ENCODE peak calls at places on chromosomes 2 and 18, in six cellular contexts. U is HCT116; V is choroid plexus epithelial cell; Z is skeletal muscle cell; P is activated CD8-positive, alpha-beta memory T cell treated with anti-CD3 and anti-CD28 coated beads for 1 hour; F is H9. T is an unnamed sample.

GRCh38 chr18:65768379-65768778 is 17.6 kb downstream of the CDH7 start:
- DNase-seq in U (no peak), V (peak), Z (no peak), P (no peak), F (no peak), T (no peak)

GRCh38 chr2:200448460-200448859 is 61.4 kb downstream of the KCTD18 start:
- DNase-seq in U (no peak), V (no peak), Z (no peak), P (no peak), F (no peak), T (no peak)

GRCh38 chr2:47528874-47529273 is 125.9 kb downstream of the MSH2 start:
- DNase-seq in U (no peak), V (peak), Z (no peak), P (no peak), F (no peak), T (peak)

GRCh38 chr18:26657618-26658581 is 109.5 kb upstream of the KCTD1 start:
- DNase-seq in U (no peak), V (no peak), Z (no peak), P (no peak), F (no peak), T (no peak)

GRCh38 chr18:69945220-69946114 is 2.2 kb downstream of the CD226 start:
- DNase-seq in U (no peak), V (no peak), Z (no peak), P (no peak), F (no peak), T (no peak)

GRCh38 chr18:12838178-12838634 is 45.8 kb downstream of the PTPN2 start:
- DNase-seq in U (no peak), V (peak), Z (peak), P (no peak), F (no peak), T (no peak)

GRCh38 chr2:198587726-198588125 is 783.3 kb downstream of the PLCL1 start:
- DNase-seq in U (no peak), V (no peak), Z (no peak), P (no peak), F (no peak), T (no peak)

GRCh38 chr2:158477202-158477601 is 20.4 kb downstream of the PKP4 start:
- DNase-seq in U (no peak), V (no peak), Z (no peak), P (no peak), F (no peak), T (no peak)

GRCh38 chr2:218865999-218866398 is 6.4 kb downstream of the WNT6 start:
- DNase-seq in U (no peak), V (no peak), Z (no peak), P (no peak), F (no peak), T (no peak)

GRCh38 chr2:234198976-234199375 is 148.5 kb downstream of the SPP2 start:
- DNase-seq in U (no peak), V (no peak), Z (no peak), P (no peak), F (no peak), T (no peak)

GRCh38 chr2:36433311-36434217 is 78.0 kb downstream of the CRIM1 start:
- DNase-seq in U (no peak), V (peak), Z (peak), P (no peak), F (no peak), T (peak)

GRCh38 chr2:20868377-20868776 is 45.5 kb upstream of the LDAH start:
- DNase-seq in U (no peak), V (no peak), Z (no peak), P (no peak), F (no peak), T (no peak)

GRCh38 chr2:191961556-191961955 is 114.7 kb upstream of the CAVIN2 start:
- DNase-seq in U (no peak), V (no peak), Z (no peak), P (no peak), F (no peak), T (no peak)

GRCh38 chr2:237446333-237446654 is 32.3 kb upstream of the COL6A3 start:
- DNase-seq in U (no peak), V (no peak), Z (no peak), P (no peak), F (no peak), T (no peak)

GRCh38 chr2:4618630-4619228 is 915.4 kb downstream of the DCDC2C start:
- DNase-seq in U (no peak), V (no peak), Z (no peak), P (no peak), F (no peak), T (no peak)

GRCh38 chr2:84388133-84388532 is 70.9 kb downstream of the SUCLG1 start:
- DNase-seq in U (no peak), V (no peak), Z (no peak), P (no peak), F (no peak), T (no peak)

GRCh38 chr18:69399253-69399652 is 1.4 kb upstream of the DOK6 start:
- DNase-seq in U (no peak), V (no peak), Z (no peak), P (no peak), F (no peak), T (peak)

GRCh38 chr2:39728941-39729351 is 50.1 kb downstream of the THUMPD2 start:
- DNase-seq in U (peak), V (peak), Z (no peak), P (no peak), F (peak), T (peak)

GRCh38 chr2:233247744-233248143 is 3.7 kb upstream of the ATG16L1 start:
- DNase-seq in U (peak), V (no peak), Z (no peak), P (no peak), F (no peak), T (no peak)

GRCh38 chr2:42048318-42049251 is 764 bp downstream of the PKDCC start:
- DNase-seq in U (no peak), V (peak), Z (no peak), P (no peak), F (peak), T (no peak)

GRCh38 chr2:42219160-42219559 is 50.0 kb downstream of the EML4 start:
- DNase-seq in U (no peak), V (no peak), Z (no peak), P (no peak), F (no peak), T (no peak)

GRCh38 chr2:80510716-80511115 is 206.2 kb upstream of the LRRTM1 start:
- DNase-seq in U (no peak), V (no peak), Z (no peak), P (no peak), F (no peak), T (no peak)

GRCh38 chr2:191276792-191277465 is 31.7 kb downstream of the MYO1B start:
- DNase-seq in U (no peak), V (no peak), Z (no peak), P (no peak), F (no peak), T (no peak)

GRCh38 chr2:172119089-172119488 is 16.4 kb upstream of the DLX2 start:
- DNase-seq in U (no peak), V (peak), Z (no peak), P (no peak), F (no peak), T (no peak)

GRCh38 chr18:49623571-49623970 is 61.7 kb downstream of the LIPG start:
- DNase-seq in U (no peak), V (no peak), Z (no peak), P (no peak), F (no peak), T (no peak)

GRCh38 chr2:125041846-125042245 is 1016.8 kb downstream of the CNTNAP5 start:
- DNase-seq in U (no peak), V (no peak), Z (no peak), P (no peak), F (no peak), T (no peak)

GRCh38 chr2:18050001-18050400 is 171.5 kb downstream of the KCNS3 start:
- DNase-seq in U (no peak), V (no peak), Z (no peak), P (no peak), F (no peak), T (no peak)

GRCh38 chr18:33757037-33757436 is 179.0 kb downstream of the ASXL3 start:
- DNase-seq in U (no peak), V (peak), Z (peak), P (no peak), F (no peak), T (no peak)

T was measured in cerebellum.